ENCODE peak calls at places on chromosome 11, in seven cellular contexts. E, V, N, A, U, F and Z are unnamed samples. For H3K4me1, the result is how much of the 10 kb centered on the place peaks cover.

GRCh38 chr11:83007909-83008580 is 63.7 kb downstream of the RAB30 start:
- DNase-seq in E (no peak), V (no peak), N (peak), A (no peak), U (peak), F (peak), Z (no peak)

GRCh38 chr11:69947772-69948255 is 128.6 kb upstream of the FGF3 start:
- DNase-seq in E (no peak), V (no peak), N (no peak), A (peak), U (peak), F (no peak), Z (no peak)

GRCh38 chr11:116874251-116874650 is 36.8 kb upstream of the APOA1 start:
- DNase-seq in E (no peak), V (no peak), N (no peak), A (no peak), U (peak), F (no peak), Z (no peak)

GRCh38 chr11:123174196-123175183 is 20.6 kb downstream of the CLMP start:
- DNase-seq in E (no peak), V (peak), N (no peak), A (no peak), U (peak), F (peak), Z (no peak)

GRCh38 chr11:118911880-118912741 is 13.6 kb downstream of the BCL9L start:
- DNase-seq in E (peak), V (peak), N (peak), A (peak), U (peak), F (peak), Z (no peak)

GRCh38 chr11:123429851-123430735 is at the start of gene GRAMD1B:
- DNase-seq in E (peak), V (no peak), N (peak), A (no peak), U (peak), F (peak), Z (peak)

GRCh38 chr11:117189191-117189940 is 9.8 kb upstream of the TAGLN start:
- DNase-seq in E (no peak), V (no peak), N (no peak), A (no peak), U (no peak), F (peak), Z (no peak)

GRCh38 chr11:100573911-100574513 is 113.1 kb upstream of the ARHGAP42 start:
- DNase-seq in E (no peak), V (no peak), N (no peak), A (no peak), U (no peak), F (no peak), Z (no peak)

GRCh38 chr11:99865951-99866350 is 821.1 kb upstream of the ARHGAP42 start:
- DNase-seq in E (no peak), V (no peak), N (no peak), A (no peak), U (no peak), F (no peak), Z (no peak)

GRCh38 chr11:1832181-1832988 is 2.4 kb upstream of the SYT8 start:
- DNase-seq in E (peak), V (no peak), N (no peak), A (no peak), U (peak), F (peak), Z (peak)

GRCh38 chr11:134312223-134312622 is 19.6 kb upstream of the GLB1L2 start:
- DNase-seq in E (no peak), V (no peak), N (no peak), A (no peak), U (no peak), F (no peak), Z (no peak)

GRCh38 chr11:69799582-69799981 is 19.6 kb downstream of the FGF3 start:
- DNase-seq in E (no peak), V (no peak), N (no peak), A (peak), U (peak), F (no peak), Z (peak)

GRCh38 chr11:19595840-19596751 is 116.5 kb upstream of the NAV2 start:
- DNase-seq in E (no peak), V (no peak), N (peak), A (no peak), U (no peak), F (peak), Z (no peak)

GRCh38 chr11:94171693-94172440 is 43.2 kb downstream of the PANX1 start:
- DNase-seq in E (no peak), V (peak), N (peak), A (peak), U (peak), F (peak), Z (peak)

GRCh38 chr11:74449369-74449931 is 17.9 kb downstream of the KCNE3 start:
- DNase-seq in E (peak), V (peak), N (peak), A (peak), U (peak), F (no peak), Z (peak)

GRCh38 chr11:75562836-75563484 is 907 bp downstream of the SERPINH1 start:
- DNase-seq in E (no peak), V (no peak), N (peak), A (no peak), U (peak), F (peak), Z (peak)

GRCh38 chr11:117315285-117316196 is 515 bp downstream of the BACE1 start:
- DNase-seq in E (peak), V (no peak), N (no peak), A (no peak), U (peak), F (peak), Z (no peak)

GRCh38 chr11:61962213-61963015 is 5.0 kb downstream of the FTH1 start:
- DNase-seq in E (peak), V (no peak), N (no peak), A (no peak), U (no peak), F (no peak), Z (no peak)

GRCh38 chr11:124917115-124917637 is 1.9 kb upstream of the HEPN1 start:
- DNase-seq in E (no peak), V (no peak), N (no peak), A (no peak), U (no peak), F (no peak), Z (no peak)

GRCh38 chr11:33197915-33198727 is 36.8 kb upstream of the CSTF3 start:
- DNase-seq in E (no peak), V (no peak), N (no peak), A (no peak), U (no peak), F (no peak), Z (no peak)

GRCh38 chr11:75946531-75947530 is 131.8 kb downstream of the UVRAG start:
- DNase-seq in E (no peak), V (peak), N (peak), A (peak), U (no peak), F (peak), Z (no peak)

GRCh38 chr11:64846998-64847666 is 2.7 kb upstream of the CDC42BPG start:
- DNase-seq in E (peak), V (peak), N (peak), A (peak), U (peak), F (peak), Z (peak)

GRCh38 chr11:67167086-67167485 is 48.0 kb downstream of the KDM2A start:
- DNase-seq in E (no peak), V (no peak), N (no peak), A (no peak), U (no peak), F (no peak), Z (no peak)

GRCh38 chr11:73647459-73648100 is 1.2 kb downstream of the PLEKHB1 start:
- DNase-seq in E (peak), V (peak), N (peak), A (peak), U (peak), F (peak), Z (peak)

GRCh38 chr11:57464343-57465181 is 4.2 kb downstream of the RTN4RL2 start:
- DNase-seq in E (no peak), V (no peak), N (no peak), A (no peak), U (no peak), F (no peak), Z (no peak)

GRCh38 chr11:1225386-1226225 is 2.7 kb downstream of the MUC5B start:
- DNase-seq in E (no peak), V (no peak), N (no peak), A (no peak), U (no peak), F (peak), Z (no peak)

GRCh38 chr11:47299078-47299477 is 29.1 kb downstream of the MADD start:
- DNase-seq in E (no peak), V (no peak), N (no peak), A (no peak), U (no peak), F (no peak), Z (no peak)

GRCh38 chr11:117814766-117815261 is 9.7 kb downstream of the FXYD2 start:
- DNase-seq in E (peak), V (peak), N (no peak), A (no peak), U (peak), F (peak), Z (peak)

GRCh38 chr11:27873664-27874063 is 173.4 kb upstream of the BDNF start:
- DNase-seq in E (no peak), V (no peak), N (no peak), A (peak), U (peak), F (no peak), Z (no peak)

GRCh38 chr11:130513132-130513531 is 64.7 kb downstream of the ADAMTS15 start:
- DNase-seq in E (no peak), V (no peak), N (peak), A (no peak), U (no peak), F (peak), Z (no peak)

GRCh38 chr11:3879967-3880542 is 24.6 kb downstream of the STIM1 start:
- DNase-seq in E (no peak), V (no peak), N (no peak), A (no peak), U (peak), F (no peak), Z (no peak)

GRCh38 chr11:3877252-3878035 is 22.0 kb downstream of the STIM1 start:
- DNase-seq in E (no peak), V (no peak), N (no peak), A (no peak), U (peak), F (no peak), Z (no peak)

GRCh38 chr11:3878036-3878584 is 22.6 kb downstream of the STIM1 start:
- DNase-seq in E (no peak), V (no peak), N (no peak), A (no peak), U (no peak), F (no peak), Z (no peak)

GRCh38 chr11:3880724-3881123 is 25.3 kb downstream of the STIM1 start:
- DNase-seq in E (no peak), V (no peak), N (no peak), A (no peak), U (no peak), F (no peak), Z (no peak)

GRCh38 chr11:3879216-3879966 is 23.9 kb downstream of the STIM1 start:
- DNase-seq in E (no peak), V (no peak), N (no peak), A (no peak), U (no peak), F (no peak), Z (no peak)
- H3K4me1 ChIP-seq in E (half or more), V (under half), N (under half), A (under half), U (half or more), F (under half), Z (under half)

DNA sequence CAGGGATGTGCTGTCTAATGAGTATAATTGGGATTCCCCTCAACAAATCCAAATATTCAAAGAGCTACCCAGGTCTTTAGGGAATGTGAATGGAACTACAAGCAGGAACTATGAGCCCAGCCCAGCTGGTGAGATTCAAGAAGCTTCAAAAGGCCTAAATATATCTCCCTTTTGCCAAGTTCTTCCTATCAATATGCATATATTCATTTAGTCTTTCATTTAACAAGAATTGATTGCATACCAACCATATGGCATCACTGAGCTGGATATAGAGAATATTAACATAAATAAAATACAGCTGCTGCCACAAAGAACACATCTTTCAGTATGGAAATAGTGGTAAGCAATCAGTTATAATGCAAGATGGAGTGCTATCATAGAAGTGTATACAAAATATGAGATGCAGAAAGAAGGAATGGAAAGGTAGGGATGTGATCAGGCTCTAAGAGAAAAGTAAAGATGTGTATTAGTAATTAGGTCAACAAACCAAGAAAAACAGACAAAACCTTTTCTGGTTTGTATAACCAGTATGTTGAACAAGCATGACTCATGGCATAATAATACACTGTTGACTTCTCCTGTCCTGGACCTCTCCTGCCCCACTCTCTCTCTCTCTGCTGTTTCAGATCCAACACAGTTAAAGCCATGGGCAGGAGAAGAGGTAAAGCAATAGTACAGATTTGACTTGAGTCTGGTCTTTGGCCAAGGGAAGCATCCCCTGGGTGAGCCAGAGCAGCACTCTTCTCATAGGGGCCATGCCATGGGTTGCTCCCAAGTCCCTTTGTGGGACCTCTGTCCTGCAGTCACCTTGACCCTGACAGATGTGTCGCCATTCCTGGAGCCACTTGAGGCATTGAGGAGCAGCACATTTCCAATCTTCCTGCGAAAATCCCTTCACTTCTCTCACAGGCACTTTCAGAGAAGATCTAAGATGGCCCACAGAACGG is 58.6 kb upstream of the PRSS23 start:
- DNase-seq in E (no peak), V (no peak), N (no peak), A (no peak), U (peak), F (no peak), Z (no peak)
- H3K4me1 ChIP-seq in E (under half), V (half or more), N (under half), A (half or more), U (half or more), F (under half), Z (under half)

DNA sequence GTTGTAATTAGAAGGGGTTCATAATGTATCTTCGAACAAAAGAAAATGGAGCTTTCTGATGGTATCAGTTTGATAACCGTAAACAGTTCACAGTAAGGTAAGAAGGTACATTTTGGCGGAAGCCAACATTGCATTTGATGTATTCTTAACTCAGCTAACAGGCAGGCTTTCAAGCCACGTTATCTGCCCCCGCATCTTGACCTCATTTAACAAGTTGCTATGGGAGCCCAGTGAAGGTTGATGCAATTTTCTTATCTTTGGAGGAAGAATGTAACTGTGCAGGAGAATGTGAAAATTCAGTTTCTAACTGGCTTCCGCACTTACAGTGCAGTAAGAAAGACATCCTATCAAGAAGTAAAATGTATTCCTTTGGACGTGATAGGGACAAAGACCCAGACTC is 110.6 kb downstream of the ETS1 start:
- DNase-seq in E (peak), V (no peak), N (no peak), A (no peak), U (no peak), F (no peak), Z (no peak)
- H3K4me1 ChIP-seq in E (half or more), V (half or more), N (half or more), A (under half), U (under half), F (under half), Z (under half)

GRCh38 chr11:77450227-77450626 is 23.7 kb downstream of the PAK1 start:
- DNase-seq in E (no peak), V (no peak), N (no peak), A (no peak), U (no peak), F (no peak), Z (no peak)

GRCh38 chr11:77457340-77457739 is 16.6 kb downstream of the PAK1 start:
- DNase-seq in E (no peak), V (no peak), N (no peak), A (no peak), U (no peak), F (no peak), Z (peak)

GRCh38 chr11:77449784-77450183 is 24.1 kb downstream of the PAK1 start:
- DNase-seq in E (no peak), V (no peak), N (no peak), A (no peak), U (no peak), F (no peak), Z (no peak)

GRCh38 chr11:77455740-77456139 is 18.2 kb downstream of the PAK1 start:
- DNase-seq in E (no peak), V (no peak), N (no peak), A (no peak), U (no peak), F (no peak), Z (no peak)

GRCh38 chr11:77454867-77455655 is 18.8 kb downstream of the PAK1 start:
- DNase-seq in E (no peak), V (no peak), N (no peak), A (no peak), U (no peak), F (no peak), Z (no peak)
- H3K4me1 ChIP-seq in E (under half), V (under half), N (under half), A (under half), U (under half), F (under half), Z (under half)

GRCh38 chr11:103031834-103032233 is 60.1 kb downstream of the DCUN1D5 start:
- DNase-seq in E (no peak), V (no peak), N (no peak), A (no peak), U (no peak), F (no peak), Z (no peak)
- H3K4me1 ChIP-seq in E (under half), V (under half), N (under half), A (under half), U (under half), F (under half), Z (under half)

GRCh38 chr11:114818382-114818781 is 140.1 kb downstream of the NXPE2 start:
- DNase-seq in E (no peak), V (no peak), N (no peak), A (no peak), U (no peak), F (no peak), Z (no peak)
- H3K4me1 ChIP-seq in E (under half), V (under half), N (under half), A (under half), U (under half), F (under half), Z (under half)

DNA sequence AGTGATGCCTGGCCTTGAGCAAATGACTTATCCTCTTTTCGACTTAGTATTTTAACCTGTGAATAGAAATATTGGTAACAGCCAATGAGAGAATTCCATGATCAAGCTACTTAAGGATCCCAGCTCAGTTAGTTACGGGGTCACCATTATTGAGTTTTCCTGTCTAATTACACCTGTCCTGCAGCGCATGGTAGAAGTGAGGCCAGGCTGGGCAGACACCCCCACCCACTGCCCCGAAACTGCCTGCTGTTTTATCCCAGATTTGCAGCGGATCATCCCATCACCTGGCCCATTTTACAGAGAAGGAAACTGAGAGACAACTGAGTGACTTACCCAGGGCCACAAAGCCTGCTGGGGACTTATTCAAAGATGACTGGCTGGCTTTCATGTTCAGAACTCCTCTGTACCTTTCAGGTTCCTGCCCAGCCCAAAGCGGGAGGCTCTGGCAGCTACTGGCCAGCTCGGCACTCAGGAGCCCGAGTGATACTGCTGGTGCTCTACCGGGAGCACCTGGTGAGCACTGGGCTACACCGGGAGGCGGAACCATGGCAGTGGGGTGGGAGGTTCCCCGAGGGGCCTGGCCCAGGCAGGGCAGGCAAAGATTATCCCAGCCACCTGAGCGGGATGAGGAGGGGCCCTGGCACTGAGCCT is 1.4 kb downstream of the MUS81 start:
- DNase-seq in E (no peak), V (no peak), N (peak), A (no peak), U (no peak), F (peak), Z (no peak)
- H3K4me1 ChIP-seq in E (under half), V (under half), N (under half), A (under half), U (under half), F (under half), Z (under half)

GRCh38 chr11:11972942-11973341 is 35.5 kb downstream of the DKK3 start:
- DNase-seq in E (no peak), V (no peak), N (peak), A (no peak), U (no peak), F (no peak), Z (no peak)
- H3K4me1 ChIP-seq in E (under half), V (half or more), N (half or more), A (under half), U (under half), F (half or more), Z (under half)

GRCh38 chr11:86408845-86409244 is 34.2 kb downstream of the CCDC81 start:
- DNase-seq in E (no peak), V (no peak), N (no peak), A (no peak), U (no peak), F (no peak), Z (no peak)
- H3K4me1 ChIP-seq in E (under half), V (under half), N (under half), A (under half), U (under half), F (under half), Z (under half)